ENCODE peak calls at places on chromosomes 16 and 17, in eight cellular contexts. W is T47D; D is OCI-LY7; J is heart right ventricle; P is naive thymus-derived CD8-positive, alpha-beta T cell; S is GM20000; L is HEK293T; M is T-helper 1 cell. A is an unnamed sample.

GRCh38 chr16:69188716-69189115 is 1.8 kb downstream of the SNTB2 start:
- DNase-seq in J (no peak), P (no peak), W (no peak), M (no peak), S (no peak), D (no peak), L (no peak), A (no peak)

GRCh38 chr17:45380046-45380765 is 52.5 kb downstream of the ARHGAP27 start:
- DNase-seq in P (no peak), J (no peak), D (no peak), W (no peak), M (no peak), L (no peak), S (no peak), A (no peak)

GRCh38 chr17:17088511-17089205 is 46.4 kb downstream of the MPRIP start:
- DNase-seq in L (no peak), W (no peak), S (no peak), J (no peak), D (no peak), M (no peak), P (no peak), A (no peak)

GRCh38 chr17:1711804-1712203 is 1.6 kb upstream of the TLCD2 start:
- DNase-seq in S (no peak), W (no peak), D (no peak), P (no peak), M (no peak), J (no peak), L (no peak), A (no peak)

GRCh38 chr16:85871756-85872155 is 27.2 kb upstream of the IRF8 start:
- DNase-seq in J (no peak), S (no peak), W (no peak), P (no peak), D (no peak), M (no peak), L (no peak), A (no peak)

GRCh38 chr17:19716108-19717030 is at the start of gene SLC47A2:
- DNase-seq in M (no peak), W (no peak), J (peak), S (no peak), L (no peak), P (no peak), D (no peak), A (no peak)

GRCh38 chr16:8522757-8523156 is 67.6 kb downstream of the TMEM114 start:
- DNase-seq in P (no peak), D (no peak), J (no peak), M (no peak), W (no peak), L (no peak), S (no peak), A (no peak)

GRCh38 chr17:81336296-81336929 is 41.3 kb upstream of the SLC38A10 start:
- DNase-seq in M (no peak), S (no peak), W (no peak), D (no peak), L (no peak), J (no peak), P (no peak), A (no peak)

GRCh38 chr16:84898447-84898846 is 78.7 kb downstream of the CRISPLD2 start:
- DNase-seq in D (no peak), P (no peak), W (no peak), S (no peak), M (no peak), L (no peak), J (no peak), A (no peak)

GRCh38 chr17:55224746-55225145 is 40.0 kb upstream of the HLF start:
- DNase-seq in L (no peak), J (no peak), M (no peak), D (no peak), W (no peak), P (no peak), S (no peak), A (no peak)

GRCh38 chr17:77596491-77597420 is 361.7 kb upstream of the TNRC6C start:
- DNase-seq in J (no peak), S (no peak), W (no peak), M (no peak), L (no peak), P (no peak), D (no peak), A (no peak)

GRCh38 chr16:85517780-85518179 is 95.3 kb upstream of the GSE1 start:
- DNase-seq in P (no peak), J (no peak), W (no peak), M (no peak), L (no peak), S (no peak), D (no peak), A (no peak)

A was measured in stimulated activated naive CD4-positive, alpha-beta T cell.